ENCODE peak calls at places on chromosome 3, in four cellular contexts. Z is activated gamma-delta T cell, R is activated T-cell treated with anti-CD3 and anti-CD28 coated beads for 1 hour, F is amniotic stem cell. B is an unnamed sample.

GRCh38 chr3:38646062-38646461 is 3.4 kb downstream of the SCN5A start:
- DNase-seq in F (no peak), R (no peak), Z (no peak), B (no peak)

GRCh38 chr3:65170357-65171090 is 482.7 kb upstream of the ADAMTS9 start:
- DNase-seq in Z (no peak), F (no peak), R (no peak), B (no peak)

GRCh38 chr3:33196538-33196937 is 22.1 kb downstream of the SUSD5 start:
- DNase-seq in R (no peak), F (no peak), Z (no peak), B (no peak)

GRCh38 chr3:21750831-21751391 is at the start of gene ZNF385D:
- DNase-seq in Z (no peak), F (no peak), R (no peak), B (no peak)

GRCh38 chr3:29644956-29645661 is 364.2 kb downstream of the RBMS3 start:
- DNase-seq in F (no peak), Z (no peak), R (no peak), B (no peak)

GRCh38 chr3:93992211-93992610 is 12.3 kb downstream of the ARL13B start:
- DNase-seq in Z (no peak), R (no peak), F (no peak), B (no peak)

GRCh38 chr3:69294014-69294771 is 91.7 kb downstream of the FRMD4B start:
- DNase-seq in R (no peak), Z (no peak), F (no peak), B (no peak)

GRCh38 chr3:22399566-22399965 is 648.6 kb upstream of the ZNF385D start:
- DNase-seq in Z (no peak), F (no peak), R (no peak), B (no peak)